ENCODE peak calls at places on chromosomes 5 and 9, in seven cellular contexts. A is HepG2, P is stomach, F is K562, W is suprapubic skin, X is SK-N-SH, R is A549. D is an unnamed sample.

GRCh38 chr5:167912944-167913343 is 378.5 kb upstream of the WWC1 start:
- DNase-seq in A (no peak), P (no peak), F (no peak), W (no peak), X (no peak), R (no peak), D (no peak)

GRCh38 chr5:111183064-111183463 is 41.1 kb upstream of the CAMK4 start:
- DNase-seq in A (no peak), P (no peak), F (no peak), W (no peak), X (no peak), R (no peak), D (no peak)

GRCh38 chr9:14315754-14316573 is 2.0 kb upstream of the NFIB start:
- DNase-seq in A (no peak), P (no peak), F (peak; percentile 8), W (peak; percentile 79), X (peak; percentile 58), R (peak; percentile 48), D (peak; percentile 50)

GRCh38 chr9:14097215-14097614 is 216.7 kb downstream of the NFIB start:
- DNase-seq in A (no peak), P (no peak), F (no peak), W (no peak), X (peak; percentile 41), R (no peak), D (no peak)

GRCh38 chr9:98502976-98503325 is 205.8 kb downstream of the GABBR2 start:
- DNase-seq in A (no peak), P (no peak), F (no peak), W (no peak), X (no peak), R (no peak), D (no peak)

GRCh38 chr5:143828710-143829109 is 16.7 kb downstream of the HMHB1 start:
- DNase-seq in A (no peak), P (no peak), F (no peak), W (no peak), X (no peak), R (no peak), D (no peak)

GRCh38 chr9:97518909-97519307 is 17.4 kb downstream of the TMOD1 start:
- DNase-seq in A (no peak), P (peak; percentile 41), F (peak; percentile 59), W (no peak), X (no peak), R (peak; percentile 60), D (peak; percentile 82)

GRCh38 chr9:83238871-83239624 is 176.1 kb upstream of the RASEF start:
- DNase-seq in A (peak; percentile 25), P (no peak), F (no peak), W (no peak), X (no peak), R (no peak), D (no peak)

GRCh38 chr9:78767449-78767848 is 470.5 kb downstream of the PSAT1 start:
- DNase-seq in A (no peak), P (no peak), F (no peak), W (no peak), X (no peak), R (no peak), D (no peak)

GRCh38 chr5:105849701-105850100 is 1821.0 kb downstream of the EFNA5 start:
- DNase-seq in A (no peak), P (no peak), F (no peak), W (no peak), X (no peak), R (no peak), D (no peak)

GRCh38 chr9:86454701-86455402 is 100.6 kb upstream of the TUT7 start:
- DNase-seq in A (no peak), P (no peak), F (no peak), W (no peak), X (no peak), R (no peak), D (no peak)

GRCh38 chr5:142683885-142684505 is 1.9 kb downstream of the FGF1 start:
- DNase-seq in A (no peak), P (no peak), F (no peak), W (no peak), X (no peak), R (no peak), D (no peak)

GRCh38 chr9:88534456-88535225 is at the start of gene NXNL2:
- DNase-seq in A (no peak), P (peak; percentile 77), F (peak; percentile 87), W (peak; percentile 84), X (peak; percentile 95), R (peak; percentile 74), D (peak; percentile 92)

GRCh38 chr5:14557840-14558239 is 23.8 kb upstream of the OTULINL start:
- DNase-seq in A (no peak), P (no peak), F (no peak), W (no peak), X (no peak), R (no peak), D (no peak)

GRCh38 chr5:60851681-60852080 is 7.6 kb upstream of the ELOVL7 start:
- DNase-seq in A (no peak), P (no peak), F (no peak), W (no peak), X (no peak), R (no peak), D (no peak)

GRCh38 chr9:116190595-116190994 is 37.0 kb downstream of the PAPPA start:
- DNase-seq in A (peak; percentile 5), P (no peak), F (no peak), W (no peak), X (no peak), R (no peak), D (no peak)

GRCh38 chr9:132587484-132587858 is 5.1 kb downstream of the BARHL1 start:
- DNase-seq in A (no peak), P (no peak), F (no peak), W (no peak), X (no peak), R (no peak), D (no peak)

GRCh38 chr5:137598341-137598740 is 99.2 kb upstream of the SPOCK1 start:
- DNase-seq in A (no peak), P (no peak), F (no peak), W (no peak), X (no peak), R (no peak), D (no peak)

GRCh38 chr9:82109626-82110025 is 121.1 kb downstream of the SPATA31D1 start:
- DNase-seq in A (no peak), P (no peak), F (no peak), W (no peak), X (no peak), R (no peak), D (no peak)
- TF ChIP-seq CTCF in A (no peak), P (no peak), F (no peak), W (no peak), X (no peak), R (no peak), D (no peak)

DNA sequence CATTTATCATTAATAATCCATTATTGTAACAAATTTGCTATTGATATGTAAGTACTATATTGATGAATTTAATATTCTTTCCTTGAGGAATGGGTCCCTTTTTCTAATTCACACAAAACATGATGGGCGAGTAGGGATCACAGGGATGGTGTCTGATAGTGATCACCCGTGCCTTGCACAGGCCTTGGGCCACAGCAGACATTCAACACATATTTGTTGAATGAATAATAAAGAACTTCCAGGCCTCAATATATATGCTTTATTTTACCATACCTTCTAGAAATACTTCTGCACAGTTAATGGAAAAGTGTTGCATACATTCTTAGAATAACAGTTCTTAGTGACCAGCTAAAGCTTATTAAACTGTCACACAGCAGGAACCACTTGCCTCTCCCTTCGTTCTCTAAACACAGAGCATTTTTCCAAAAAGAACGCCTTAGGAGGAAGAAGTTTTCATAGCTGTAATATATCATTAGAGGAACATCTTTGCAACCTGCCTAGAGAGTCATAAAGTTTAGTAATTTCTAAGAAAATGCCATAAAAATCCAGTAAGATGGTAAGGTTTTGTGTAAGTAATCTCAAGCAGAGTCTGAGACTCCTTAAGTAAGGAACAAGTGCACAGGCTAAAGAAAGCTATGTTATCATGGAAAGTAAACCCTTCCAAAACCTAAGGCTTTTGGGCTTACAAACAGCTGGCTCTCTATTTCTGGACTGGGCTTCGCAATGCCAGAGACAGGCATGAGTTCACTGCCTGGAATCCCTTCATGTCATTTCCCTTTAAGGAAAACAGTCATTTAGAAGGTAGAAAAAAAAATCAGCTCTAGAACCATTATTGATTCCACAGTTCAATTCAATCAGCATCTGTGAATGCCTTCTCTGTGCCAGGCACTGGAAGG is 17.7 kb downstream of the TTLL11 start:
- DNase-seq in A (no peak), P (no peak), F (no peak), W (no peak), X (no peak), R (no peak), D (no peak)
- TF ChIP-seq EP300 in A (no peak), P (peak; percentile 22), F (no peak), W (no peak), X (no peak), R (no peak), D (no peak)

DNA sequence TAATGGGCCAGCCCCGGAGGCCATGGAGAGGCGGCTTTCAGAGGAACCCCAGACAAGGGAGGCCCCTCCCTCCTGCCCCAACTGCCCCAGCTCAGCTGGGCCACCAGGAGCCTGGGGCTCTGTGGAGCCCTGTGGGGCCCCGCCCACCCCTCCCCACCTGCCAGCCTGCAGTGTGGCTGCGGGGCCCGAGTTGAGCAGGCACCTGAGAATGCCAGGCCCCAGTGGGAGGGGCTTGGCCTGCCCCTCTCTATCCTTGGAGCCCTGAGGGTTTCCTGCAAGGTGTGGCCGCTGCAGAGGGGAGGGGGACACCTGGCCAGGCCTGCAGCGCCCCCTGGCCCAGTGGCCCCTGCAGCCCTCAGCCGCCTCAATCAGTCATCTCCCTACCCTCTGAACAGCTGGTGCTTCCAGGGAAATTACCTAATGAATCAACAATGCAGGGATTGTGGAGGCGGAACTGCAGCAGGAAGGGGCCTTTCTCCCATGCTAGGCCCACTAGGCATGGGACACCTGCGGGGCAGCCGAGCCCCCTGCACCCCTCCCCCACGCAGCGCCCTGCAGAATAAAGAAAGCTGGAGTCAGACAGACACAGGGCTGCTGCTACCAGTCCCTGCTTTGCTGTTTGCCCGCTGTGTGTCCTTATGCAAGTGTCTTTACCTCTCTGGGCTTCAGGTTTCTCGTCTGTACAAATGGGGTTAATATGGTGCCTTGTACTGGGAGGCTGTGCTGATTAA is 48.0 kb downstream of the LMX1B start:
- DNase-seq in A (peak; percentile 41), P (no peak), F (no peak), W (no peak), X (no peak), R (no peak), D (no peak)
- H3K27ac ChIP-seq in A (no peak overlapping the region), P (no peak overlapping the region), F (no peak overlapping the region), W (peak overlapping the region; percentile 22), X (no peak overlapping the region), R (no peak overlapping the region), D (no peak overlapping the region)

DNA sequence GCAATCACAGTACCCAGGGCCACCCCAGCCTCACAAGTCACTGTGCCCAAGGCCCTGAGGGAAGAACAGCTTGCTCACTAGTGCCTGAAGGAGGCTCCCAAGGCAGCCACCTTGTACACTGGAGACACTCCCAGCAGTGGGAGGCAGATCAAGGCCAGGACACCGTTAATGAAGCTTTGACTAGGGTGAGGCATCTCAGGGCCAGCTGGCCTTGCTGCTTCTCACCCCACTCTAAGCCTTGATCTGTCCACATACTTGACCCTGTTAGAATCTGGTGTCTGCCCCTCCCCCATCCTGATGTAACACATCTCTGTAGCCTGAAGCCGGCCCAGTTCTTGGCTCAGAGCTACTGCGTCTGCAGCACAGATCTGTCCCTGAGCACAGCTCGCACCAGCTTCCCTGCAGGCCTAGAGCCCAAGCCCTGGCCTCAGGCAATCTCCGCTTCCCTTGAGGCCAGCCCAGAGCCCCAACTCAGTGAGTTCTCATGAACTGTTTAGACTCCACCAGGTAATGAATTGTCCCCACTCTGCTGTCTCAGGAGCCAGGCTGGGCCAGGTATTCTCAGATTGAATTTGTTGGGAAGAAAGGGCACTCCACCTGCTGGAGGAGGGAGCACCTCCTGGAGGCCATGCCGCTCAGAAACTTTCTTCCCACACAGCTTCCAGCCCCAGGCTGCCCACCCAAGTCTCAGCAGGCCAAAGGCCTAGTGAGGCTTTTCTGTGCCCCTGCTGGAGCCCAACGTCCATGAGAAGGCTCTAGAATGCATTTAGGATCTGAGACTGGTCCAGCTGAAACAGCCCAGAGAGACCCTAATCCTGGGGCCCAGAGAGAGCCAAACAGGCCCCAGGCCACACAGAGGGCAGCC is 13.4 kb upstream of the JADE2 start:
- DNase-seq in A (peak; percentile 74), P (peak; percentile 67), F (peak; percentile 37), W (peak; percentile 79), X (no peak), R (no peak), D (peak; percentile 94)
- TF ChIP-seq CTCF in A (peak; percentile 77), P (peak; percentile 14), F (peak; percentile 55), W (peak; percentile 7), X (no peak), R (peak; percentile 45), D (no peak)

D was measured in ovary.